ENCODE peak calls at places on chromosomes 11 and 22, in six cellular contexts. Z is IMR-90, M is H1, A is trophoblast cell, Y is mesendoderm, E is mesenchymal stem cell. R is an unnamed sample.

GRCh38 chr11:85307381-85307780 is 319.8 kb downstream of the DLG2 start:
- DNase-seq in M (no peak), A (no peak), E (no peak), Y (no peak), Z (no peak), R (no peak)

GRCh38 chr11:215581-216037 is 8.1 kb downstream of the RIC8A start:
- DNase-seq in M (no peak), E (peak; percentile 43), A (peak; percentile 63), Z (no peak), Y (peak; percentile 16), R (no peak)

GRCh38 chr11:47861762-47862161 is 13.6 kb upstream of the NUP160 start:
- DNase-seq in E (peak; percentile 80), Z (peak; percentile 74), A (peak; percentile 41), M (no peak), Y (no peak), R (no peak)

GRCh38 chr11:86431258-86431657 is 56.6 kb downstream of the CCDC81 start:
- DNase-seq in A (peak; percentile 51), E (no peak), Z (no peak), M (no peak), Y (no peak), R (no peak)

GRCh38 chr11:64711138-64711943 is 11.7 kb downstream of the NRXN2 start:
- DNase-seq in Y (peak; percentile 54), M (peak; percentile 90), E (no peak), A (no peak), Z (no peak), R (peak; percentile 62)

GRCh38 chr11:84117394-84117793 is 831.2 kb upstream of the CCDC90B start:
- DNase-seq in M (no peak), A (no peak), Y (no peak), E (peak; percentile 24), Z (peak; percentile 16), R (no peak)

GRCh38 chr22:26461188-26461810 is 22.3 kb downstream of the HPS4 start:
- DNase-seq in M (peak; percentile 90), E (peak; percentile 55), Z (peak; percentile 28), Y (peak; percentile 85), A (peak; percentile 46), R (peak; percentile 63)

GRCh38 chr11:123100378-123101085 is 38.6 kb upstream of the HSPA8 start:
- DNase-seq in A (no peak), M (no peak), Y (no peak), Z (no peak), E (no peak), R (no peak)

GRCh38 chr11:55172734-55173415 is 89.1 kb upstream of the TRIM48 start:
- DNase-seq in Z (no peak), E (no peak), Y (no peak), M (no peak), A (no peak), R (no peak)

GRCh38 chr11:82864268-82864667 is 36.0 kb downstream of the PRCP start:
- DNase-seq in Y (peak; percentile 72), A (peak; percentile 26), E (peak; percentile 45), M (no peak), Z (peak; percentile 41), R (no peak)

GRCh38 chr11:719214-720016 is 13.4 kb downstream of the EPS8L2 start:
- DNase-seq in A (no peak), Y (no peak), Z (no peak), M (no peak), E (no peak), R (no peak)

GRCh38 chr11:120344302-120345004 is 8.2 kb downstream of the ARHGEF12 start:
- DNase-seq in A (no peak), M (no peak), Y (no peak), Z (peak; percentile 43), E (peak; percentile 80), R (no peak)

GRCh38 chr11:121889931-121890330 is 226.1 kb downstream of the BLID start:
- DNase-seq in A (no peak), Y (no peak), Z (peak; percentile 73), M (no peak), E (no peak), R (no peak)

GRCh38 chr11:8383227-8383626 is 119.5 kb upstream of the LMO1 start:
- DNase-seq in M (no peak), E (no peak), Z (no peak), A (no peak), Y (no peak), R (no peak)

GRCh38 chr11:79062814-79063762 is 377.7 kb downstream of the TENM4 start:
- DNase-seq in E (peak; percentile 26), Z (peak; percentile 41), M (peak; percentile 64), Y (peak; percentile 69), A (peak; percentile 10), R (no peak)

GRCh38 chr11:117419136-117419914 is 91.7 kb downstream of the CEP164 start:
- DNase-seq in M (no peak), E (peak; percentile 19), Y (no peak), A (no peak), Z (peak; percentile 49), R (no peak)

GRCh38 chr22:42719133-42719532 is 1.5 kb downstream of the A4GALT start:
- DNase-seq in M (no peak), Y (no peak), Z (no peak), A (peak; percentile 52), E (peak; percentile 36), R (no peak)

GRCh38 chr11:117535201-117535869 is 207.7 kb downstream of the CEP164 start:
- DNase-seq in E (no peak), A (no peak), M (no peak), Y (no peak), Z (no peak), R (no peak)

GRCh38 chr11:92653448-92653847 is 316.0 kb upstream of the MTNR1B start:
- DNase-seq in M (no peak), E (no peak), A (no peak), Z (no peak), Y (no peak), R (no peak)

GRCh38 chr22:28208797-28209196 is 289.7 kb upstream of the PITPNB start:
- DNase-seq in M (no peak), A (no peak), Z (no peak), E (no peak), Y (no peak), R (no peak)

GRCh38 chr22:43998865-43999264 is 25.2 kb upstream of the PARVB start:
- DNase-seq in M (no peak), E (no peak), A (no peak), Z (no peak), Y (no peak), R (no peak)

GRCh38 chr22:21922370-21923162 is 30.1 kb downstream of the PPM1F start:
- DNase-seq in Z (no peak), E (no peak), A (no peak), Y (no peak), M (no peak), R (no peak)
- H3K4ac ChIP-seq in Z (no peak overlapping the region), E (no peak overlapping the region), A (no peak overlapping the region), Y (no peak overlapping the region), M (peak overlapping the region; percentile 91), R (peak overlapping the region; percentile 31)

GRCh38 chr11:67376022-67376386 is 2.6 kb upstream of the CLCF1 start:
- DNase-seq in Z (no peak), E (no peak), Y (no peak), M (no peak), A (no peak), R (no peak)
- H3K4me3 ChIP-seq in Z (no peak overlapping the region), E (no peak overlapping the region), Y (no peak overlapping the region), M (peak overlapping the region; percentile 55), A (no peak overlapping the region), R (no peak overlapping the region)

GRCh38 chr11:129538323-129538722 is 162.7 kb downstream of the BARX2 start:
- DNase-seq in M (no peak), Z (no peak), A (no peak), Y (no peak), E (no peak), R (no peak)

GRCh38 chr11:129544691-129545090 is 169.0 kb downstream of the BARX2 start:
- DNase-seq in A (no peak), M (no peak), Y (no peak), Z (no peak), E (no peak), R (no peak)

GRCh38 chr11:129546266-129546665 is 170.6 kb downstream of the BARX2 start:
- DNase-seq in Z (no peak), A (no peak), Y (no peak), M (no peak), E (no peak), R (no peak)

GRCh38 chr11:129543515-129544290 is 168.1 kb downstream of the BARX2 start:
- DNase-seq in Z (no peak), E (no peak), Y (no peak), M (no peak), A (no peak), R (no peak)
- H3K4ac ChIP-seq in Z (no peak overlapping the region), E (no peak overlapping the region), Y (no peak overlapping the region), M (no peak overlapping the region), A (no peak overlapping the region), R (no peak overlapping the region)

GRCh38 chr22:29315286-29316195 is at the start of gene RASL10A:
- DNase-seq in Z (no peak), A (no peak), Y (no peak), M (peak; percentile 69), E (no peak), R (no peak)
- H3K4me3 ChIP-seq in Z (peak within 1 kb of the TSS; percentile 12), A (peak within 1 kb of the TSS; percentile 45), Y (no peak within 1 kb of the TSS), M (peak within 1 kb of the TSS; percentile 56), E (peak within 1 kb of the TSS; percentile 47), R (peak within 1 kb of the TSS; percentile 82)

GRCh38 chr22:20083157-20083890 is 3.3 kb downstream of the DGCR8 start:
- DNase-seq in M (no peak), E (no peak), Z (no peak), A (no peak), Y (peak; percentile 41), R (no peak)

GRCh38 chr22:20080445-20080775 is 369 bp downstream of the DGCR8 start:
- DNase-seq in A (peak; percentile 65), Y (peak; percentile 71), Z (peak; percentile 30), M (peak; percentile 73), E (peak; percentile 77), R (peak; percentile 58)

GRCh38 chr22:20083891-20084546 is 4.0 kb downstream of the DGCR8 start:
- DNase-seq in Y (no peak), A (no peak), M (no peak), Z (no peak), E (no peak), R (no peak)

GRCh38 chr22:20079745-20080444 is at the start of gene DGCR8:
- DNase-seq in M (peak; percentile 91), Z (peak; percentile 93), Y (peak; percentile 97), A (peak; percentile 85), E (peak; percentile 92), R (peak; percentile 92)

GRCh38 chr22:20080776-20081654 is 974 bp downstream of the DGCR8 start:
- DNase-seq in E (peak; percentile 83), Y (peak; percentile 82), A (peak; percentile 45), Z (peak; percentile 67), M (no peak), R (peak; percentile 45)
- H3K4ac ChIP-seq in E (no peak overlapping the region), Y (peak overlapping the region; percentile 97), A (peak overlapping the region; percentile 93), Z (peak overlapping the region; percentile 97), M (peak overlapping the region; percentile 46), R (no peak overlapping the region)

DNA sequence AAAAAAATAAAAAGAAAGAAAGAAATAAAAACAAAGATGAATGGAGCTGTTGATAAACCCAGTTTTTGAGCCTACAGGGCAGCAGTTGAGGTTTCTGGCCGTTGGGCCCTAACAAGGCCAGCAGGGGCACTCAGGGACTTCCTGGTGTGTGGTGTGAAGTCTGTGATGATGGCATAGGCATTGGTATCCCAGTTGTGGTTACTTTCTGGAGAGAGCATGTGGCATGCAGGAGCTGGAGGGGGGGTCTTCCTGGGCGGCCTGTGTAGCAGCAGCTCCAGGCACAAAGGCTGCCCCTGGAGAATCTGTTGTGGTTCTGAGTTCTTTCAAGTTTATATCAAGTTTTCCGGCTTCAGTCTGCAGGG is 2.0 kb upstream of the TXNRD2 start:
- DNase-seq in Z (peak; percentile 76), E (peak; percentile 83), M (no peak), Y (peak; percentile 85), A (no peak), R (no peak)
- H3K4me3 ChIP-seq in Z (no peak overlapping the region), E (no peak overlapping the region), M (no peak overlapping the region), Y (no peak overlapping the region), A (no peak overlapping the region), R (no peak overlapping the region)

GRCh38 chr11:76444065-76444383 is 794 bp upstream of the EMSY start:
- DNase-seq in Y (no peak), Z (no peak), A (no peak), M (no peak), E (no peak), R (no peak)
- H3K4ac ChIP-seq in Y (peak overlapping the region; percentile 56), Z (peak overlapping the region; percentile 91), A (peak overlapping the region; percentile 73), M (peak overlapping the region; percentile 47), E (peak overlapping the region; percentile 46), R (no peak overlapping the region)

R was measured in neuronal stem cell.